ENCODE peak calls at places on chromosomes 3 and 15, in seven cellular contexts. U is HCT116, T is neural progenitor cell, O is fibroblast of lung, P is cardiac muscle cell, Z is breast epithelium, J is GM13977. B is an unnamed sample.

GRCh38 chr3:108011616-108012015 is 79.2 kb downstream of the CD47 start:
- DNase-seq in U (no peak), T (no peak), O (no peak), P (no peak), Z (no peak), J (no peak), B (no peak)

GRCh38 chr15:38069506-38069905 is 135.1 kb downstream of the TMCO5A start:
- DNase-seq in U (no peak), T (peak), O (peak), P (no peak), Z (no peak), J (no peak), B (peak)

GRCh38 chr3:16013563-16013962 is 160.9 kb upstream of the GALNT15 start:
- DNase-seq in U (no peak), T (no peak), O (peak), P (no peak), Z (no peak), J (no peak), B (no peak)

GRCh38 chr15:70094690-70095311 is 2.9 kb downstream of the TLE3 start:
- DNase-seq in U (no peak), T (no peak), O (peak), P (peak), Z (no peak), J (no peak), B (no peak)

GRCh38 chr3:61686228-61686648 is 124.9 kb downstream of the PTPRG start:
- DNase-seq in U (no peak), T (no peak), O (no peak), P (no peak), Z (no peak), J (no peak), B (no peak)

GRCh38 chr3:130529816-130530215 is 12.8 kb downstream of the COL6A6 start:
- DNase-seq in U (no peak), T (no peak), O (no peak), P (no peak), Z (no peak), J (no peak), B (no peak)

GRCh38 chr3:195908439-195909293 is at the start of gene TNK2:
- DNase-seq in U (no peak), T (peak), O (no peak), P (peak), Z (no peak), J (peak), B (peak)

GRCh38 chr3:31466866-31467265 is 65.9 kb upstream of the STT3B start:
- DNase-seq in U (no peak), T (no peak), O (no peak), P (no peak), Z (no peak), J (no peak), B (no peak)

GRCh38 chr3:18946524-18946923 is 201.8 kb upstream of the KCNH8 start:
- DNase-seq in U (no peak), T (peak), O (no peak), P (peak), Z (no peak), J (no peak), B (no peak)

GRCh38 chr3:12425850-12426579 is 58.3 kb upstream of the TSEN2 start:
- DNase-seq in U (no peak), T (peak), O (no peak), P (no peak), Z (no peak), J (no peak), B (no peak)

GRCh38 chr3:59290358-59290757 is 240.5 kb upstream of the CFAP20DC start:
- DNase-seq in U (no peak), T (no peak), O (no peak), P (no peak), Z (no peak), J (no peak), B (no peak)

GRCh38 chr3:188956839-188957489 is 214.8 kb upstream of the TPRG1 start:
- DNase-seq in U (peak), T (peak), O (peak), P (peak), Z (no peak), J (no peak), B (peak)

GRCh38 chr3:126552688-126553283 is 5.9 kb downstream of the C3orf22 start:
- DNase-seq in U (no peak), T (no peak), O (no peak), P (no peak), Z (peak), J (no peak), B (no peak)

GRCh38 chr3:13141991-13142412 is 68.8 kb upstream of the IQSEC1 start:
- DNase-seq in U (no peak), T (peak), O (peak), P (peak), Z (no peak), J (peak), B (peak)

GRCh38 chr3:32873491-32874130 is 55.8 kb downstream of the TRIM71 start:
- DNase-seq in U (no peak), T (no peak), O (no peak), P (no peak), Z (no peak), J (no peak), B (no peak)

GRCh38 chr3:50242778-50243551 is 7.0 kb downstream of the GNAI2 start:
- DNase-seq in U (no peak), T (no peak), O (no peak), P (no peak), Z (no peak), J (peak), B (no peak)

GRCh38 chr3:159733194-159733860 is 255.3 kb upstream of the IL12A start:
- DNase-seq in U (no peak), T (peak), O (peak), P (no peak), Z (no peak), J (no peak), B (no peak)

GRCh38 chr3:63886843-63887242 is 23.2 kb downstream of the ATXN7 start:
- DNase-seq in U (no peak), T (no peak), O (no peak), P (no peak), Z (no peak), J (no peak), B (no peak)

GRCh38 chr3:128316456-128316855 is 150.2 kb downstream of the DNAJB8 start:
- DNase-seq in U (no peak), T (no peak), O (no peak), P (no peak), Z (peak), J (no peak), B (no peak)

GRCh38 chr3:123011484-123011883 is 16.1 kb downstream of the SEMA5B start:
- DNase-seq in U (no peak), T (no peak), O (no peak), P (no peak), Z (no peak), J (no peak), B (no peak)

DNA sequence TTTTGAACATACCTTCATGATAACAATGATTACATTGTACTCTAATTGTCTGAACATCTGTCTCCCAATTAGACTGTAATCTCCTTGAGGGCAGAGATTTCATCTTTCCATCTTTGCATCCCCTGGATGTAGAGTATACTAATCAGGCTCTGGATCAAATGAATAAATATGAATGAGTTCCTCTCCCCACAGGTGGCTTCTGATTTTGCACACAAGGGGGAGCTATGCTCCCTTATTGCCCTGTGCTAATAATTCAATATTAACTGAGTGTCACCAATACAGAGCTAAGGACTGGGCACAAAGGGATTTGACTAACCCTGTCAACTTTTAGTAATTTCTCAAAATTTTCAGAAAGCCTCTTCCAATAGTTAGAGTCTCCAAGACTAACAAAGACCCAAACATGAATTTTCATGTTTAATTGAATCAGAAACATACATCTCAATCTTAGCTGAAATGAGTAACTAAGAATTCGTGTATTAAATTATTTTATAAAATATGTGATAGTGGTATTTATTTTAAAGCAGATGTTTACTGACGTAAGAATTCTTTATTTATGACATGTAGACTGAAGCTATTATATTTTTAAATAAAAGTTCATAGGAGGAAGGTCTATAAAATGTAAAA is 3.0 kb downstream of the DUOXA1 start:
- DNase-seq in U (peak), T (peak), O (peak), P (peak), Z (no peak), J (no peak), B (no peak)
- TF ChIP-seq CTCF in U (peak), T (peak), O (peak), P (peak), Z (peak), J (peak), B (peak)

GRCh38 chr15:41503669-41504010 is 10.0 kb downstream of the ITPKA start:
- DNase-seq in U (no peak), T (no peak), O (no peak), P (no peak), Z (no peak), J (no peak), B (no peak)

GRCh38 chr15:41505776-41506175 is 7.9 kb downstream of the LTK start:
- DNase-seq in U (no peak), T (no peak), O (no peak), P (no peak), Z (no peak), J (no peak), B (peak)

GRCh38 chr15:41504751-41505492 is 8.7 kb downstream of the LTK start:
- DNase-seq in U (no peak), T (no peak), O (no peak), P (no peak), Z (no peak), J (no peak), B (peak)

GRCh38 chr15:41507820-41508290 is 5.8 kb downstream of the LTK start:
- DNase-seq in U (no peak), T (no peak), O (no peak), P (no peak), Z (peak), J (no peak), B (no peak)

GRCh38 chr15:41506796-41507341 is 6.8 kb downstream of the LTK start:
- DNase-seq in U (no peak), T (no peak), O (no peak), P (no peak), Z (no peak), J (no peak), B (peak)
- TF ChIP-seq CTCF in U (peak), T (no peak), O (no peak), P (no peak), Z (no peak), J (peak), B (peak)

GRCh38 chr3:161560006-161560637 is 63.5 kb downstream of the OTOL1 start:
- DNase-seq in U (peak), T (peak), O (peak), P (peak), Z (no peak), J (no peak), B (peak)
- TF ChIP-seq CTCF in U (peak), T (peak), O (peak), P (peak), Z (peak), J (peak), B (no peak)

DNA sequence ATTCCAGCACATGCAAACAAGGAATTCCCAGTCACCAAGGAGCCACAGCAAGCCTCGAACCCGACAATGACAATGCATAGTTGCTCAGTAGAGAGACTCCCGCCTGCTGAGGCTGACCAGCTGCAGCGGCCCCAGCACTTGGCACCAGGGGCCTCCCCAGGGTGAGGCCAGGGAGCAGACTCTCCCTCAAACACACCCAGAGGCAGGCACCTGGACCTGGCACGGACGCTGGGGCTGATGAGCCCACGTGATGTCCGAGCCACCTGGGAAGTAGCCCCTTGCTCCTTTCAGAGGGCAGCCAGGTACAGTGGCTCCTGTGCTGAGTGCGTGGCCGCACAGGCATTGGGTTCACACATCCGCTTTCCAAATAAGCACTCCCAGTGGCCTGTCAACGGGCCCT is 315.9 kb upstream of the TGFBR2 start:
- DNase-seq in U (no peak), T (no peak), O (no peak), P (no peak), Z (no peak), J (no peak), B (no peak)
- TF ChIP-seq CTCF in U (no peak), T (no peak), O (no peak), P (no peak), Z (no peak), J (no peak), B (no peak)